ENCODE peak calls at places on chromosome 10, in seven cellular contexts. K, B, W, I, G, A and F are unnamed samples.

GRCh38 chr10:124647421-124648130 is 96.6 kb downstream of the FAM53B start:
- DNase-seq in K (peak; percentile 86), W (peak; percentile 35), G (no peak), A (peak; percentile 83), B (peak; percentile 76), I (peak; percentile 88), F (peak; percentile 60)

GRCh38 chr10:106571216-106571954 is 593.1 kb downstream of the SORCS1 start:
- DNase-seq in W (no peak), K (no peak), B (no peak), A (no peak), G (no peak), I (no peak), F (no peak)

GRCh38 chr10:98268694-98269386 is 846 bp upstream of the LOXL4 start:
- DNase-seq in K (no peak), W (no peak), A (no peak), I (no peak), G (no peak), B (no peak), F (no peak)

GRCh38 chr10:44253769-44254462 is 131.0 kb downstream of the CXCL12 start:
- DNase-seq in G (peak; percentile 65), B (no peak), K (no peak), W (peak; percentile 55), I (peak; percentile 81), A (peak; percentile 78), F (no peak)

GRCh38 chr10:127904931-127905622 is 1.8 kb upstream of the PTPRE start:
- DNase-seq in W (no peak), G (no peak), K (peak; percentile 37), B (no peak), A (no peak), I (no peak), F (no peak)

GRCh38 chr10:85936180-85936579 is 430.4 kb downstream of the GRID1 start:
- DNase-seq in K (no peak), G (no peak), W (no peak), A (no peak), B (no peak), I (no peak), F (no peak)

GRCh38 chr10:44045020-44045419 is 339.9 kb downstream of the CXCL12 start:
- DNase-seq in A (no peak), K (no peak), G (no peak), W (no peak), I (peak; percentile 42), B (no peak), F (no peak)

GRCh38 chr10:94397549-94398370 is 4.6 kb upstream of the TBC1D12 start:
- DNase-seq in G (no peak), A (no peak), B (no peak), K (no peak), I (no peak), W (no peak), F (no peak)

GRCh38 chr10:74150151-74151056 is at the start of gene AP3M1:
- DNase-seq in G (peak; percentile 55), W (peak; percentile 87), I (peak; percentile 88), K (peak; percentile 85), B (no peak), A (peak; percentile 90), F (peak; percentile 82)

GRCh38 chr10:14409247-14409646 is 78.5 kb upstream of the FRMD4A start:
- DNase-seq in I (no peak), A (no peak), G (no peak), K (no peak), B (no peak), W (no peak), F (no peak)

GRCh38 chr10:64617071-64617470 is 1095.9 kb downstream of the REEP3 start:
- DNase-seq in W (no peak), A (no peak), G (no peak), K (no peak), I (no peak), B (no peak), F (no peak)

GRCh38 chr10:32865170-32865569 is 92.9 kb downstream of the ITGB1 start:
- DNase-seq in B (no peak), W (no peak), G (no peak), A (no peak), K (no peak), I (no peak), F (no peak)

GRCh38 chr10:128708182-128708581 is 582.0 kb upstream of the MKI67 start:
- DNase-seq in G (no peak), I (no peak), A (no peak), K (no peak), B (no peak), W (no peak), F (no peak)

GRCh38 chr10:28790146-28790545 is 112.8 kb downstream of the BAMBI start:
- DNase-seq in G (no peak), K (no peak), W (no peak), B (no peak), A (no peak), I (no peak), F (no peak)

GRCh38 chr10:4662576-4663161 is 163.3 kb upstream of the AKR1E2 start:
- DNase-seq in G (no peak), I (no peak), B (no peak), W (peak; percentile 14), K (no peak), A (no peak), F (no peak)

GRCh38 chr10:101062231-101063161 is 707 bp downstream of the KAZALD1 start:
- DNase-seq in W (peak; percentile 57), B (peak; percentile 31), G (no peak), K (peak; percentile 66), A (peak; percentile 77), I (peak; percentile 49), F (peak; percentile 28)

GRCh38 chr10:131738396-131738735 is 162.4 kb upstream of the PPP2R2D start:
- DNase-seq in W (no peak), B (no peak), G (no peak), I (no peak), A (peak; percentile 40), K (no peak), F (no peak)

GRCh38 chr10:72098301-72099053 is 10.1 kb upstream of the SPOCK2 start:
- DNase-seq in K (no peak), G (no peak), A (no peak), I (no peak), B (no peak), W (no peak), F (no peak)

GRCh38 chr10:1126461-1126860 is 70.3 kb downstream of the WDR37 start:
- DNase-seq in I (no peak), A (no peak), W (no peak), B (no peak), G (no peak), K (no peak), F (no peak)

GRCh38 chr10:30422981-30423654 is 10.9 kb upstream of the MAP3K8 start:
- DNase-seq in A (no peak), G (no peak), W (peak; percentile 68), B (no peak), K (no peak), I (peak; percentile 58), F (no peak)

DNA sequence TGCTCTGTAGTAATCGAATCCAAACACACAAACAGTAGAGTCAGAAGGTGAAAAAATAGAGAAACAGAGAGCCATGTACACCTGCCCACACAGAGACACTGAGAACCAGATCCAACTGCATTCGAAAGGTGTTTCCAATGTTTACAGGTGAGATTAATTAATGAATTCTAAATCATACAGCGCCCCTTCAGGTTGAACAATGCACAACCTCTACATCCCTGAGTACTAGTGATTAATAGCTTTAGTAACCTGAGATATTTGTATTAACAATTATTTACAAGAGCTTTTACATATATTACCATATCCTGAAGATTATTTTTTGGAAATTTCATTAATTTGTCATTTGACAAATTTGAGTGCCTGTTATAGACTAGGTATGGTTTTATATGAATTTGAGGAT is 7.6 kb upstream of the MRC1 start:
- DNase-seq in I (no peak), G (no peak), A (no peak), K (no peak), B (no peak), W (no peak), F (no peak)
- H3K36me3 ChIP-seq in I (no peaks in the 10 kb centered on the region), G (no peaks in the 10 kb centered on the region), A (no peaks in the 10 kb centered on the region), K (no peaks in the 10 kb centered on the region), B (no peaks in the 10 kb centered on the region), W (no peaks in the 10 kb centered on the region), F (no peaks in the 10 kb centered on the region)

GRCh38 chr10:99318048-99318447 is 11.1 kb upstream of the CNNM1 start:
- DNase-seq in A (no peak), K (no peak), W (no peak), G (no peak), B (no peak), I (no peak), F (no peak)
- H3K36me3 ChIP-seq in A (no peaks in the 10 kb centered on the region), K (no peaks in the 10 kb centered on the region), W (no peaks in the 10 kb centered on the region), G (no peaks in the 10 kb centered on the region), B (no peaks in the 10 kb centered on the region), I (no peaks in the 10 kb centered on the region), F (no peaks in the 10 kb centered on the region)

GRCh38 chr10:103123282-103124033 is 69.6 kb downstream of the NT5C2 start:
- DNase-seq in K (no peak), B (no peak), G (no peak), W (no peak), I (no peak), A (no peak), F (no peak)

GRCh38 chr10:103125323-103126267 is 67.5 kb downstream of the NT5C2 start:
- DNase-seq in B (no peak), W (no peak), G (no peak), I (no peak), K (no peak), A (no peak), F (no peak)

GRCh38 chr10:103130910-103131309 is 62.2 kb downstream of the NT5C2 start:
- DNase-seq in K (no peak), I (no peak), B (no peak), G (no peak), A (no peak), W (no peak), F (no peak)

GRCh38 chr10:103124420-103125096 is 68.5 kb downstream of the NT5C2 start:
- DNase-seq in B (no peak), G (no peak), K (no peak), W (no peak), A (no peak), I (no peak), F (no peak)

DNA sequence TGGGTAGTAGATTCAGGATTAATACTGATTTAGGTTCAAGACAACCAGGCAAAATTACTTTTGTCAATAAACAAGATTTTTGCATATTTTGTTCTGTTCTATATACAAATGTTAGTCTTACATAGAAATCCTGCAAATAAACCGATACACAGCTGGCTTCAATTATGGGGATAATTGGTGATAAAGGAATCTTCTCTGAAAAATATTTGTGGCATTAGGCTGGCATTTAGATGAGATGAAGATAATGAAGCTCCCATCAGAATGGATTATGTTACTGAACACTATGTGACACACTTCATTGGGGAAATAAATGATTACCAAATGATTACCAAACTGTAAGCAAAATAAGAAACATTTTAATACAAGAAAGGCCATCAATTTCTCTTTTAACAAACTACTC is 65.8 kb downstream of the NT5C2 start:
- DNase-seq in B (no peak), I (no peak), K (no peak), W (no peak), A (no peak), G (no peak), F (no peak)
- H3K36me3 ChIP-seq in B (no peaks in the 10 kb centered on the region), I (peaks cover 37% of the 10 kb centered on the region), K (no peaks in the 10 kb centered on the region), W (no peaks in the 10 kb centered on the region), A (no peaks in the 10 kb centered on the region), G (peaks cover 5% of the 10 kb centered on the region), F (no peaks in the 10 kb centered on the region)

DNA sequence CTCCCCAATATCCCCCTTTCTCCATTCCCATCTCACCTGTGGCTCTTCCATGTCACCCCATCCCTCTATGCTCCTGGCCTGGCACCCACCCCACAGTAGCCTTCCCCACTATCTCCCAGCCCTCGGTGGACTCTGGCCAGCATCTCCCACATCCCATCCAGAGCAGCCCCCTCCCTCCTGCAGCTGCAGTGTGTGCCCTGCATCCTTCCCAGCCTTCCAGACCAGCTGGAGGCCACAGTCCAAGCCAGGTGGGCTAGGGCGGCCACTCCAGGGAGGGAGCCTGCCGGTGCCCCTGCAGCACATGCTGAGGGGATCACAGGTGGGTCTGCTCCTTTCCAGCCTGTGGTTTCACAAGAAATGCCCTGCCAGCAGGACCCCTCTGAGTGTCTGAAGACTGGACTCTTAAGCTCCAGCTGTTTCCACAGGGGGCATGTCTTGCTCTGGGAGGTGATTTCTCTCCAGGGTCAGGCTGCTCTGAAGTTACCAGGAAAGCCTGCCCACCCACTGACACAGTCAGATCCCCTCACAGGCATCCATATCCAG is 90.9 kb upstream of the PPIF start:
- DNase-seq in K (no peak), W (no peak), G (no peak), A (no peak), B (no peak), I (no peak), F (no peak)
- H3K36me3 ChIP-seq in K (no peaks in the 10 kb centered on the region), W (no peaks in the 10 kb centered on the region), G (peaks cover 6% of the 10 kb centered on the region), A (no peaks in the 10 kb centered on the region), B (no peaks in the 10 kb centered on the region), I (no peaks in the 10 kb centered on the region), F (no peaks in the 10 kb centered on the region)